ENCODE peak calls at places on chromosomes 13 and 19, in ten cellular contexts. E is AG04450, F is lung, Q is keratinocyte, A is PC-9, J is colonic mucosa, K is HCT116, O is IMR-90, S is right lobe of liver, Z is heart right ventricle. P is an unnamed sample.

GRCh38 chr13:73850104-73850898 is 283.9 kb downstream of the KLF12 start:
- DNase-seq in E (no peak), F (no peak), Q (no peak), A (no peak), J (no peak), K (no peak), O (no peak), S (no peak), Z (no peak), P (no peak)

GRCh38 chr13:35648109-35648508 is 171.6 kb upstream of the MAB21L1 start:
- DNase-seq in E (no peak), F (no peak), Q (no peak), A (no peak), J (no peak), K (no peak), O (peak; percentile 42), S (no peak), Z (no peak), P (no peak)

GRCh38 chr13:33351324-33351723 is 65.8 kb upstream of the STARD13 start:
- DNase-seq in E (no peak), F (no peak), Q (no peak), A (no peak), J (peak; percentile 28), K (peak; percentile 27), O (peak; percentile 64), S (no peak), Z (peak; percentile 36), P (no peak)

GRCh38 chr19:45340899-45341453 is 426 bp downstream of the KLC3 start:
- DNase-seq in E (no peak), F (no peak), Q (no peak), A (no peak), J (no peak), K (no peak), O (peak; percentile 8), S (no peak), Z (no peak), P (no peak)

GRCh38 chr19:2608602-2608922 is 93.9 kb downstream of the GNG7 start:
- DNase-seq in E (no peak), F (no peak), Q (no peak), A (no peak), J (no peak), K (no peak), O (no peak), S (no peak), Z (no peak), P (no peak)

GRCh38 chr13:49399801-49400472 is 43.9 kb downstream of the CAB39L start:
- DNase-seq in E (no peak), F (no peak), Q (no peak), A (peak; percentile 93), J (no peak), K (no peak), O (no peak), S (no peak), Z (no peak), P (no peak)

GRCh38 chr13:24107955-24108614 is 52.4 kb upstream of the SPATA13 start:
- DNase-seq in E (peak; percentile 16), F (no peak), Q (no peak), A (no peak), J (no peak), K (no peak), O (peak; percentile 74), S (no peak), Z (no peak), P (no peak)

GRCh38 chr13:20702945-20703784 is at the start of gene IL17D:
- DNase-seq in E (no peak), F (no peak), Q (no peak), A (peak; percentile 39), J (peak; percentile 44), K (no peak), O (no peak), S (no peak), Z (no peak), P (peak; percentile 62)

GRCh38 chr13:93227280-93227905 is 786 bp downstream of the GPC6 start:
- DNase-seq in E (no peak), F (no peak), Q (no peak), A (no peak), J (no peak), K (no peak), O (peak; percentile 52), S (peak; percentile 69), Z (no peak), P (peak; percentile 50)

GRCh38 chr13:48923376-48923775 is 52.3 kb upstream of the FNDC3A start:
- DNase-seq in E (no peak), F (no peak), Q (no peak), A (no peak), J (no peak), K (no peak), O (no peak), S (no peak), Z (peak; percentile 12), P (no peak)

GRCh38 chr13:71867101-71867814 is at the start of gene DACH1:
- DNase-seq in E (no peak), F (peak; percentile 57), Q (no peak), A (no peak), J (peak; percentile 80), K (no peak), O (peak; percentile 20), S (peak; percentile 56), Z (peak; percentile 71), P (peak; percentile 69)

GRCh38 chr19:8831832-8832131 is 322 bp downstream of the ZNF558 start:
- DNase-seq in E (no peak), F (no peak), Q (no peak), A (no peak), J (no peak), K (no peak), O (no peak), S (no peak), Z (no peak), P (no peak)

GRCh38 chr19:8835446-8835845 is 3.3 kb downstream of the MBD3L1 start:
- DNase-seq in E (no peak), F (no peak), Q (no peak), A (no peak), J (no peak), K (no peak), O (no peak), S (no peak), Z (no peak), P (no peak)

GRCh38 chr19:8831373-8831772 is 731 bp downstream of the ZNF558 start:
- DNase-seq in E (no peak), F (no peak), Q (no peak), A (no peak), J (no peak), K (no peak), O (no peak), S (no peak), Z (no peak), P (no peak)

GRCh38 chr19:8835877-8836276 is 3.7 kb downstream of the MBD3L1 start:
- DNase-seq in E (no peak), F (no peak), Q (no peak), A (no peak), J (no peak), K (no peak), O (no peak), S (no peak), Z (no peak), P (no peak)

GRCh38 chr19:8832132-8833021 is at the start of the genes MBD3L1 and ZNF558:
- DNase-seq in E (peak; percentile 94), F (peak; percentile 99), Q (peak; percentile 85), A (peak; percentile 97), J (peak; percentile 98), K (peak; percentile 93), O (peak; percentile 97), S (peak; percentile 99), Z (peak; percentile 99), P (peak; percentile 100)
- H3K27ac ChIP-seq in E (peak within 1 kb of the TSS; percentile 88), F (peak within 1 kb of the TSS; percentile 99), Q (peak within 1 kb of the TSS; percentile 80), A (peak within 1 kb of the TSS; percentile 91), J (peak within 1 kb of the TSS; percentile 84), K (peak within 1 kb of the TSS; percentile 89), O (peak within 1 kb of the TSS; percentile 87), S (peak within 1 kb of the TSS; percentile 92), Z (peak within 1 kb of the TSS; percentile 93), P (peak within 1 kb of the TSS; percentile 96)

DNA sequence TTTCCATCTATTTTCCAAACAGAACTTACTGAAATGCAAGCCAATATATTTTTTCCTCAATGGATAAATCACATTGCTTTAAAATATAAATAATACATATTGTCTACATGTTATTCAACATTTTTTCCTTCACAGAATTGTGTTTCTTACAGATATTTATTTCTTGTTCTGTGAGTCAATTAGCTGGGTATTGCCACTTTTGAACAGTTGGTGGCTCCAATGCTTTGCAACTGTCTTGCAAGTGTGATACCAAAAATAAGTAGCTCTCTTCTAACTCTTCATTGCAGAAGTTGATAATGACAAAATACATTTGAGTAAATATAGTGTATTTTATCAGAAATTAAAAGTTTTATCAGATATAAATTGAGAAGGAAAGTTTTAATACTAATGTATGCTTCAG is 17.1 kb upstream of the GPC5 start:
- DNase-seq in E (no peak), F (no peak), Q (no peak), A (no peak), J (no peak), K (no peak), O (peak; percentile 28), S (no peak), Z (no peak), P (no peak)
- TF ChIP-seq CTCF in E (peak; percentile 46), F (no peak), Q (no peak), A (peak; percentile 42), J (no peak), K (peak; percentile 37), O (peak; percentile 32), S (peak; percentile 36), Z (peak; percentile 44), P (no peak)

GRCh38 chr13:89567025-89567424 is 1780.5 kb upstream of the MIR17HG start:
- DNase-seq in E (no peak), F (no peak), Q (no peak), A (no peak), J (no peak), K (no peak), O (no peak), S (no peak), Z (no peak), P (no peak)

GRCh38 chr13:89568746-89569145 is 1778.7 kb upstream of the MIR17HG start:
- DNase-seq in E (no peak), F (no peak), Q (no peak), A (no peak), J (no peak), K (no peak), O (no peak), S (no peak), Z (no peak), P (no peak)

GRCh38 chr13:89574077-89574476 is 1773.4 kb upstream of the MIR17HG start:
- DNase-seq in E (no peak), F (no peak), Q (no peak), A (no peak), J (no peak), K (no peak), O (no peak), S (no peak), Z (no peak), P (no peak)

GRCh38 chr13:89568276-89568675 is 1779.2 kb upstream of the MIR17HG start:
- DNase-seq in E (no peak), F (no peak), Q (no peak), A (no peak), J (no peak), K (no peak), O (no peak), S (no peak), Z (no peak), P (no peak)

GRCh38 chr13:89571676-89572075 is 1775.8 kb upstream of the MIR17HG start:
- DNase-seq in E (no peak), F (no peak), Q (no peak), A (no peak), J (no peak), K (no peak), O (no peak), S (no peak), Z (no peak), P (no peak)
- H3K27ac ChIP-seq in E (no peak overlapping the region), F (no peak overlapping the region), Q (no peak overlapping the region), A (no peak overlapping the region), J (no peak overlapping the region), K (no peak overlapping the region), O (no peak overlapping the region), S (no peak overlapping the region), Z (no peak overlapping the region), P (no peak overlapping the region)

GRCh38 chr19:52391135-52391534 is 6.5 kb upstream of the ZNF528 start:
- DNase-seq in E (no peak), F (no peak), Q (no peak), A (no peak), J (no peak), K (no peak), O (no peak), S (no peak), Z (no peak), P (no peak)
- TF ChIP-seq CTCF in E (no peak), F (no peak), Q (no peak), A (no peak), J (no peak), K (no peak), O (no peak), S (no peak), Z (no peak), P (no peak)